ENCODE peak calls at places on chromosomes 6 and 20, in six cellular contexts. One of them, this sample, is unnamed. For H3K9me3, the result is how much of the 10 kb centered on the place peaks cover.

GRCh38 chr20:57397693-57398108 is 6.5 kb downstream of the RBM38 start:
- DNase-seq in upper lobe of left lung: peak
- DNase-seq in mucosa of descending colon: peak
- DNase-seq in heart right ventricle: no peak
- DNase-seq in tibial nerve: no peak
- DNase-seq in left lung: no peak
- DNase-seq in this sample: peak

GRCh38 chr6:143333749-143334520 is 116.6 kb downstream of the ADAT2 start:
- DNase-seq in upper lobe of left lung: no peak
- DNase-seq in mucosa of descending colon: no peak
- DNase-seq in heart right ventricle: no peak
- DNase-seq in tibial nerve: no peak
- DNase-seq in left lung: no peak
- DNase-seq in this sample: no peak

GRCh38 chr6:147724454-147724853 is 216.0 kb downstream of the SAMD5 start:
- DNase-seq in upper lobe of left lung: no peak
- DNase-seq in mucosa of descending colon: no peak
- DNase-seq in heart right ventricle: no peak
- DNase-seq in tibial nerve: no peak
- DNase-seq in left lung: no peak
- DNase-seq in this sample: no peak

GRCh38 chr6:84103029-84103428 is 69.5 kb downstream of the MRAP2 start:
- DNase-seq in upper lobe of left lung: no peak
- DNase-seq in mucosa of descending colon: no peak
- DNase-seq in heart right ventricle: no peak
- DNase-seq in tibial nerve: no peak
- DNase-seq in left lung: no peak
- DNase-seq in this sample: no peak

GRCh38 chr6:56760842-56761241 is 118.2 kb upstream of the DST start:
- DNase-seq in upper lobe of left lung: no peak
- DNase-seq in mucosa of descending colon: no peak
- DNase-seq in heart right ventricle: no peak
- DNase-seq in tibial nerve: no peak
- DNase-seq in left lung: no peak
- DNase-seq in this sample: no peak

GRCh38 chr20:31617432-31618104 is 12.5 kb downstream of the ID1 start:
- DNase-seq in upper lobe of left lung: no peak
- DNase-seq in mucosa of descending colon: no peak
- DNase-seq in heart right ventricle: no peak
- DNase-seq in tibial nerve: no peak
- DNase-seq in left lung: no peak
- DNase-seq in this sample: no peak

GRCh38 chr20:64104667-64105451 is 2.5 kb downstream of the NPBWR2 start:
- DNase-seq in upper lobe of left lung: peak
- DNase-seq in mucosa of descending colon: peak
- DNase-seq in heart right ventricle: no peak
- DNase-seq in tibial nerve: no peak
- DNase-seq in left lung: peak
- DNase-seq in this sample: no peak

GRCh38 chr20:57024849-57025248 is 241.6 kb downstream of the BMP7 start:
- DNase-seq in upper lobe of left lung: no peak
- DNase-seq in mucosa of descending colon: no peak
- DNase-seq in heart right ventricle: no peak
- DNase-seq in tibial nerve: no peak
- DNase-seq in left lung: no peak
- DNase-seq in this sample: no peak

GRCh38 chr6:109852713-109853112 is 125.4 kb upstream of the GPR6 start:
- DNase-seq in upper lobe of left lung: no peak
- DNase-seq in mucosa of descending colon: no peak
- DNase-seq in heart right ventricle: no peak
- DNase-seq in tibial nerve: no peak
- DNase-seq in left lung: no peak
- DNase-seq in this sample: no peak

GRCh38 chr20:6038256-6038655 is 15.6 kb downstream of the LRRN4 start:
- DNase-seq in upper lobe of left lung: no peak
- DNase-seq in mucosa of descending colon: no peak
- DNase-seq in heart right ventricle: peak
- DNase-seq in tibial nerve: no peak
- DNase-seq in left lung: no peak
- DNase-seq in this sample: no peak

GRCh38 chr6:43738877-43739641 is 31.0 kb upstream of the VEGFA start:
- DNase-seq in upper lobe of left lung: peak
- DNase-seq in mucosa of descending colon: no peak
- DNase-seq in heart right ventricle: no peak
- DNase-seq in tibial nerve: no peak
- DNase-seq in left lung: no peak
- DNase-seq in this sample: no peak

GRCh38 chr6:119347466-119348307 is 1.9 kb downstream of the MAN1A1 start:
- DNase-seq in upper lobe of left lung: peak
- DNase-seq in mucosa of descending colon: peak
- DNase-seq in heart right ventricle: peak
- DNase-seq in tibial nerve: no peak
- DNase-seq in left lung: peak
- DNase-seq in this sample: no peak

GRCh38 chr20:48718914-48719578 is 108.8 kb downstream of the PREX1 start:
- DNase-seq in upper lobe of left lung: peak
- DNase-seq in mucosa of descending colon: peak
- DNase-seq in heart right ventricle: no peak
- DNase-seq in tibial nerve: no peak
- DNase-seq in left lung: peak
- DNase-seq in this sample: no peak

GRCh38 chr6:31163922-31164321 is 5.5 kb downstream of the TCF19 start:
- DNase-seq in upper lobe of left lung: peak
- DNase-seq in mucosa of descending colon: no peak
- DNase-seq in heart right ventricle: no peak
- DNase-seq in tibial nerve: no peak
- DNase-seq in left lung: no peak
- DNase-seq in this sample: no peak

GRCh38 chr6:3987576-3987975 is 91.4 kb downstream of the FAM217A start:
- DNase-seq in upper lobe of left lung: no peak
- DNase-seq in mucosa of descending colon: no peak
- DNase-seq in heart right ventricle: no peak
- DNase-seq in tibial nerve: no peak
- DNase-seq in left lung: no peak
- DNase-seq in this sample: no peak

GRCh38 chr6:79574636-79575035 is 37.4 kb upstream of the LCA5 start:
- DNase-seq in upper lobe of left lung: no peak
- DNase-seq in mucosa of descending colon: no peak
- DNase-seq in heart right ventricle: no peak
- DNase-seq in tibial nerve: no peak
- DNase-seq in left lung: no peak
- DNase-seq in this sample: no peak

GRCh38 chr20:46133886-46134654 is 16.0 kb downstream of the CD40 start:
- DNase-seq in upper lobe of left lung: no peak
- DNase-seq in mucosa of descending colon: no peak
- DNase-seq in heart right ventricle: no peak
- DNase-seq in tibial nerve: no peak
- DNase-seq in left lung: no peak
- DNase-seq in this sample: no peak

GRCh38 chr6:168968228-168968627 is 285.4 kb downstream of the THBS2 start:
- DNase-seq in upper lobe of left lung: no peak
- DNase-seq in mucosa of descending colon: no peak
- DNase-seq in heart right ventricle: peak
- DNase-seq in tibial nerve: peak
- DNase-seq in left lung: no peak
- DNase-seq in this sample: no peak

GRCh38 chr20:25491446-25492038 is 84.1 kb downstream of the GINS1 start:
- DNase-seq in upper lobe of left lung: no peak
- DNase-seq in mucosa of descending colon: no peak
- DNase-seq in heart right ventricle: no peak
- DNase-seq in tibial nerve: no peak
- DNase-seq in left lung: no peak
- DNase-seq in this sample: no peak

GRCh38 chr6:106799008-106799952 is 169.9 kb downstream of the QRSL1 start:
- DNase-seq in upper lobe of left lung: no peak
- DNase-seq in mucosa of descending colon: no peak
- DNase-seq in heart right ventricle: no peak
- DNase-seq in tibial nerve: no peak
- DNase-seq in left lung: no peak
- DNase-seq in this sample: no peak

GRCh38 chr20:37095108-37095608 is 639 bp downstream of the RBL1 start:
- DNase-seq in upper lobe of left lung: no peak
- DNase-seq in mucosa of descending colon: peak
- DNase-seq in heart right ventricle: no peak
- DNase-seq in tibial nerve: no peak
- DNase-seq in left lung: no peak
- DNase-seq in this sample: peak

GRCh38 chr20:11454966-11455799 is 462.5 kb upstream of the BTBD3 start:
- DNase-seq in upper lobe of left lung: no peak
- DNase-seq in mucosa of descending colon: no peak
- DNase-seq in heart right ventricle: no peak
- DNase-seq in tibial nerve: no peak
- DNase-seq in left lung: no peak
- DNase-seq in this sample: no peak

GRCh38 chr6:37019065-37019450 is 13.6 kb downstream of the FGD2 start:
- DNase-seq in upper lobe of left lung: no peak
- DNase-seq in mucosa of descending colon: no peak
- DNase-seq in heart right ventricle: no peak
- DNase-seq in tibial nerve: no peak
- DNase-seq in left lung: no peak
- DNase-seq in this sample: no peak

GRCh38 chr6:26329763-26330511 is 35.1 kb upstream of the BTN3A2 start:
- DNase-seq in upper lobe of left lung: no peak
- DNase-seq in mucosa of descending colon: no peak
- DNase-seq in heart right ventricle: no peak
- DNase-seq in tibial nerve: no peak
- DNase-seq in left lung: no peak
- DNase-seq in this sample: no peak

GRCh38 chr20:47258745-47259695 is 97.5 kb downstream of the ZMYND8 start:
- DNase-seq in upper lobe of left lung: peak
- DNase-seq in mucosa of descending colon: no peak
- DNase-seq in heart right ventricle: peak
- DNase-seq in tibial nerve: peak
- DNase-seq in left lung: no peak
- DNase-seq in this sample: no peak

GRCh38 chr20:24131684-24132083 is 143.1 kb upstream of the GGTLC1 start:
- DNase-seq in upper lobe of left lung: no peak
- DNase-seq in mucosa of descending colon: no peak
- DNase-seq in heart right ventricle: no peak
- DNase-seq in tibial nerve: no peak
- DNase-seq in left lung: no peak
- DNase-seq in this sample: no peak

DNA sequence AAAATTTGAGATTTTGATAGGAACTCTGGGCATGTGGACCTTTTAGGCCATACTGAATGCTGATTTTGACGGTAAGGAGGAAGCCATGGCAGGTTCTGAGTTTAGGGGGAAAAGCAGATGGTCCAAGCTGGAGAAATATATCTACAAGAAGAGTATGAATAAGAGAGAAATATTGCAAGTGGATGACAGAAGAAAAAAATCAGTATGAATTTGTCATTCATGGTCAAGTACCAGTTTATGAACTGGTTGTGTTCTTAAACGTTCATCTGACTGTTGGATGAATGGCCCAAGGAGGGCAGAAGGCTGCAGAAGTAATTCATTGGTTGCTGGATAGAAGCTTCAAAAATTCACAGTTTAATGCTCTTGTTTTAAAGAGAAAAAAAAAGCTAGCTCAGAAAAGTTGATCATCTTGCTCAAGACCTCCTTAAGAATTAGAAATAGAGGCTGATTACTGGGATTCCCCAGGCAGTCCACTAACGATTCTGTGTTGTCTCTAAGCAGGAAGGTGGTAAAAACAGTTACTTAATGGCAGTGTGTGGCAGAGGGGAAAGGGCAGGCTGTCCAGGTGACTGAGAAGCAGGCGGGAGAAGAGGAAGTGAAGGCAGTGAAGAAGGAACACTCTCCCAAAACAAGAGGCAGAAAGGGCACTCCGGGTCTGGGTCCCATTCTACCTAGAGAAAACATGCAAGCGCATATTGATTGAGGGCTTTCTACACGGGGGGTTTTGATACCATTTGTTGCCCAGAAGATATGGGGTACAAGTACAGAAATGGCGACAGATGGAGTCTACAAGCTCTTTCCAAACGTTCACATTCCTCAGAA is 2.0 kb upstream of the DUSP22 start:
- DNase-seq in upper lobe of left lung: no peak
- DNase-seq in mucosa of descending colon: no peak
- DNase-seq in heart right ventricle: no peak
- DNase-seq in tibial nerve: no peak
- DNase-seq in left lung: no peak
- DNase-seq in this sample: no peak
- H3K9me3 ChIP-seq in upper lobe of left lung: under half
- H3K9me3 ChIP-seq in mucosa of descending colon: under half
- H3K9me3 ChIP-seq in heart right ventricle: under half
- H3K9me3 ChIP-seq in tibial nerve: under half
- H3K9me3 ChIP-seq in left lung: under half
- H3K9me3 ChIP-seq in this sample: under half

DNA sequence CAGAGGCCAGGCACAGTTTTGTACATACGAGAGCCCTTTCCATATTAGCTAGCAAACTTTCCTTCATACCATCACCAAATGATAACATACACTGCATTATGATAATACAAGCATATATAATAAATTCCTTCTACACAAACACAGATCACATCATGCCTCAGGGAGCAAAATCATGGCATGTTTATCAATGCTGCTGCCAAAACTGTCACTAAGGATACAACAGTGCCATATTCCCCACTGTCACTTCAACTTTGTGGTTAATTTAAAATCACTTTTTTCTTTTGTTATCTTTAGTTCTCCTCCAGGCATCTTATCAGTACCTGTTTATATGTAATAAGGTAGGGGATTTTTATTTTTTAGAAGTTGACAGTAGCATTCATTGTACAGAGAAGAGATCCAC is 196.3 kb downstream of the EPM2A start:
- DNase-seq in upper lobe of left lung: no peak
- DNase-seq in mucosa of descending colon: no peak
- DNase-seq in heart right ventricle: no peak
- DNase-seq in tibial nerve: no peak
- DNase-seq in left lung: no peak
- DNase-seq in this sample: no peak
- H3K9me3 ChIP-seq in upper lobe of left lung: under half
- H3K9me3 ChIP-seq in mucosa of descending colon: under half
- H3K9me3 ChIP-seq in heart right ventricle: under half
- H3K9me3 ChIP-seq in tibial nerve: under half
- H3K9me3 ChIP-seq in left lung: under half
- H3K9me3 ChIP-seq in this sample: under half

DNA sequence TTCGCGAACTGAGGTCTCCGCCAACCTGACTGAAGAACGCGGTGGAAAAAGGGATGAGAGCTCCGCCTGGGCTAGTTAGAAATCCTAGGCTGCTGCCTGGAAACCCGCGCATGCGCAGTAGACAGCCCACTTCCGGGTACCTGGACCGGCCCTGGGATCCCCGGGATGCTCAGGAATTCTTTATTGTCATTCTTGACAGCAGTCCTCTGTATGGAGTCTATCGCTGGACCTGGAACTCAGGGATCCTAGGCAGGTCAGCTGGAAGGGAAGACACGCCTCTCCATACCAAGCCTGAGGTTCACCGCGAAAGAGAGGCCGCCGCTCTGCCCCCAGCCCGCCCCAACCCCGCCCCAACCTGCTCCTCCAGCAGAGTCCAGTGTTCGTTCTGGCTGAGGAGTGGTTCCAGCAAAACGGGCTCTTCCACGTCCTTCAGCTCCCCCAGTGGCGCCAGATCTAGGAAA is 1379.2 kb upstream of the DEFB115 start:
- DNase-seq in upper lobe of left lung: no peak
- DNase-seq in mucosa of descending colon: peak
- DNase-seq in heart right ventricle: no peak
- DNase-seq in tibial nerve: no peak
- DNase-seq in left lung: no peak
- DNase-seq in this sample: no peak
- H3K9me3 ChIP-seq in upper lobe of left lung: half or more
- H3K9me3 ChIP-seq in mucosa of descending colon: half or more
- H3K9me3 ChIP-seq in heart right ventricle: under half
- H3K9me3 ChIP-seq in tibial nerve: under half
- H3K9me3 ChIP-seq in left lung: under half
- H3K9me3 ChIP-seq in this sample: under half

GRCh38 chr6:136535017-136535416 is 15.2 kb downstream of the MAP7 start:
- DNase-seq in upper lobe of left lung: no peak
- DNase-seq in mucosa of descending colon: no peak
- DNase-seq in heart right ventricle: no peak
- DNase-seq in tibial nerve: no peak
- DNase-seq in left lung: no peak
- DNase-seq in this sample: no peak
- H3K9me3 ChIP-seq in upper lobe of left lung: under half
- H3K9me3 ChIP-seq in mucosa of descending colon: under half
- H3K9me3 ChIP-seq in heart right ventricle: under half
- H3K9me3 ChIP-seq in tibial nerve: under half
- H3K9me3 ChIP-seq in left lung: under half
- H3K9me3 ChIP-seq in this sample: under half

This sample was measured in T-helper 17 cell.